ENCODE peak calls at places on chromosomes 16 and 17, in ten cellular contexts. Q is prostate gland, P is HL-60, V is endothelial cell of umbilical vein, B is stomach, A is spleen, D is HCT116, S is GM12878, K is transverse colon, Z is breast epithelium. I is an unnamed sample.
A peak's percentile ranks its signal among the peaks of the same experiment; 100 is the strongest.

GRCh38 chr16:81581107-81581506 is 136.5 kb downstream of the CMIP start:
- DNase-seq in Q (peak; percentile 93), P (no peak), V (no peak), B (peak; percentile 77), A (no peak), D (no peak), S (no peak), K (peak; percentile 76), Z (peak; percentile 84), I (no peak)

GRCh38 chr17:9371019-9371418 is 204.6 kb downstream of the STX8 start:
- DNase-seq in Q (no peak), P (no peak), V (peak; percentile 78), B (no peak), A (no peak), D (peak; percentile 13), S (peak; percentile 37), K (no peak), Z (no peak), I (no peak)

GRCh38 chr17:16447676-16448075 is 32.3 kb downstream of the TRPV2 start:
- DNase-seq in Q (no peak), P (no peak), V (no peak), B (no peak), A (no peak), D (no peak), S (no peak), K (no peak), Z (no peak), I (no peak)

GRCh38 chr17:1055751-1056645 is 59.1 kb downstream of the TIMM22 start:
- DNase-seq in Q (peak; percentile 64), P (peak; percentile 24), V (peak; percentile 66), B (peak; percentile 63), A (peak; percentile 78), D (no peak), S (no peak), K (peak; percentile 41), Z (peak; percentile 57), I (peak; percentile 66)

GRCh38 chr17:32116937-32117336 is 25.4 kb upstream of the RHOT1 start:
- DNase-seq in Q (no peak), P (no peak), V (no peak), B (no peak), A (no peak), D (no peak), S (no peak), K (no peak), Z (no peak), I (no peak)

GRCh38 chr17:12566281-12567002 is 99.2 kb upstream of the MYOCD start:
- DNase-seq in Q (no peak), P (no peak), V (no peak), B (no peak), A (no peak), D (no peak), S (no peak), K (no peak), Z (no peak), I (no peak)

GRCh38 chr17:7114241-7114874 is at the start of gene ASGR2:
- DNase-seq in Q (no peak), P (no peak), V (no peak), B (no peak), A (no peak), D (no peak), S (no peak), K (no peak), Z (no peak), I (no peak)

GRCh38 chr17:47829870-47830269 is 1.5 kb downstream of the MRPL10 start:
- DNase-seq in Q (no peak), P (no peak), V (no peak), B (no peak), A (no peak), D (no peak), S (no peak), K (no peak), Z (no peak), I (no peak)

GRCh38 chr16:87407511-87408112 is 15.5 kb downstream of the MAP1LC3B start:
- DNase-seq in Q (no peak), P (peak; percentile 94), V (peak; percentile 95), B (peak; percentile 58), A (peak; percentile 88), D (peak; percentile 100), S (peak; percentile 84), K (peak; percentile 65), Z (peak; percentile 59), I (no peak)

GRCh38 chr17:59331929-59332889 is 754 bp downstream of the YPEL2 start:
- DNase-seq in Q (peak; percentile 23), P (no peak), V (no peak), B (peak; percentile 57), A (peak; percentile 91), D (no peak), S (no peak), K (peak; percentile 51), Z (peak; percentile 30), I (peak; percentile 32)

GRCh38 chr16:1667916-1668315 is 10.2 kb upstream of the JPT2 start:
- DNase-seq in Q (no peak), P (no peak), V (no peak), B (no peak), A (no peak), D (no peak), S (no peak), K (no peak), Z (no peak), I (no peak)

GRCh38 chr16:66933776-66934137 is 445 bp downstream of the CIAO2B start:
- DNase-seq in Q (no peak), P (no peak), V (no peak), B (no peak), A (no peak), D (no peak), S (no peak), K (no peak), Z (no peak), I (no peak)

GRCh38 chr17:14745122-14745521 is 444.2 kb downstream of the HS3ST3B1 start:
- DNase-seq in Q (no peak), P (no peak), V (no peak), B (no peak), A (no peak), D (no peak), S (no peak), K (no peak), Z (no peak), I (no peak)

GRCh38 chr16:29808219-29808900 is 2.0 kb downstream of the MAZ start:
- DNase-seq in Q (no peak), P (peak; percentile 53), V (no peak), B (no peak), A (peak; percentile 85), D (no peak), S (no peak), K (no peak), Z (no peak), I (no peak)

GRCh38 chr16:62213763-62214162 is 177.5 kb upstream of the CDH8 start:
- DNase-seq in Q (no peak), P (peak; percentile 10), V (no peak), B (no peak), A (no peak), D (no peak), S (no peak), K (no peak), Z (no peak), I (no peak)

GRCh38 chr17:76385892-76386786 is 1.7 kb downstream of the SPHK1 start:
- DNase-seq in Q (peak; percentile 63), P (peak; percentile 86), V (peak; percentile 78), B (peak; percentile 85), A (peak; percentile 95), D (peak; percentile 68), S (no peak), K (peak; percentile 87), Z (peak; percentile 60), I (peak; percentile 96)

GRCh38 chr16:4855371-4855770 is 8.1 kb downstream of the UBN1 start:
- DNase-seq in Q (no peak), P (no peak), V (no peak), B (no peak), A (no peak), D (no peak), S (no peak), K (no peak), Z (no peak), I (no peak)

GRCh38 chr16:12901597-12902436 is at the start of gene SHISA9:
- DNase-seq in Q (no peak), P (no peak), V (no peak), B (no peak), A (no peak), D (no peak), S (no peak), K (no peak), Z (no peak), I (no peak)

GRCh38 chr17:80825471-80826345 is 165.9 kb upstream of the CHMP6 start:
- DNase-seq in Q (no peak), P (no peak), V (no peak), B (no peak), A (peak; percentile 47), D (no peak), S (no peak), K (no peak), Z (no peak), I (no peak)
- TF ChIP-seq POLR2AphosphoS5 in Q (no peak), P (no peak), V (no peak), B (no peak), A (no peak), D (no peak), S (no peak), K (no peak), Z (no peak), I (no peak)

DNA sequence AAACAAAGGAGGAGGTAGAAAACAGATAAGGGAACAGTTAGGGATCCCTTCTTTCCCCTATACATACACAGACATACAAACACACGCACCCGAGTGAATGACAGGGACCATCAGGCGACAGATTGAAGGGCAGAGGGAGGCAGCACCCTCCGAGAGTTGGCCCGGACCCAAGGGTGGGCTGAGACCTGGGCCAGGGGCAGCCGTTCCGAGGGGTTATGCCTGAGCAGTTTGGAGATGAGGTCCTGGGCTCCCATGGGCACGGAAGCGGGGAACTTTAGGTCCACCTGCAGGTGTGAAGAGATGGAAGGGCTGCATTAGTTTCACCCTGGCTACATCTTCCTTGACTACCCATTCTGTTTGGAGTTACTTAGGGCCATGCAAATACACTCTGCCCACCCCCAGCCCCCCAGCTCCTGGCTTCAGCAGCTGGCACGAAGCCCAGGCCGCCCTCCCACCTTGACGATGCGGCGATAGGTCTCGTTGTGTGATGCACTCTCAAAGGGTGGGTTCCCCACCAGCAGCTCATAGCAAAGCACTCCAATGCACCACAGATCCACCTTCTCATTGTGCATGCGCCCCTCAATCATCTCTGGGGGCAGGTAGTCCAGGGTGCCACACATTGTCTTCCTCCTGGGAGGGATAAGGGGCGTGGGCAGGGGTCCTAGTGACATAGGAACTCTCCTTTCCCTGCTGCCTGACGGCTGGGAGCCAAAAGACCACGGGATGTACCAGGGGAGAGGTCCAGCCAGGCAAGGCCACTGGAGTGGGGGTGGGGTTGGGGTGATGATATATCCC is 5.4 kb downstream of the AURKB start:
- DNase-seq in Q (no peak), P (no peak), V (no peak), B (no peak), A (no peak), D (no peak), S (no peak), K (no peak), Z (no peak), I (no peak)
- TF ChIP-seq POLR2AphosphoS5 in Q (no peak), P (no peak), V (peak; percentile 33), B (no peak), A (no peak), D (peak; percentile 36), S (peak; percentile 52), K (no peak), Z (no peak), I (peak; percentile 56)

GRCh38 chr16:85262558-85263196 is 150.4 kb upstream of the CIBAR2 start:
- DNase-seq in Q (no peak), P (no peak), V (no peak), B (no peak), A (no peak), D (no peak), S (no peak), K (no peak), Z (no peak), I (no peak)
- TF ChIP-seq POLR2AphosphoS5 in Q (no peak), P (no peak), V (no peak), B (no peak), A (no peak), D (no peak), S (no peak), K (no peak), Z (no peak), I (no peak)

GRCh38 chr17:28842282-28843012 is at the start of gene FAM222B:
- DNase-seq in Q (peak; percentile 63), P (peak; percentile 84), V (peak; percentile 87), B (peak; percentile 84), A (peak; percentile 96), D (peak; percentile 47), S (peak; percentile 51), K (peak; percentile 86), Z (peak; percentile 45), I (peak; percentile 99)
- TF ChIP-seq POLR2AphosphoS5 in Q (peak; percentile 79), P (peak; percentile 70), V (peak; percentile 80), B (no peak), A (peak; percentile 95), D (peak; percentile 88), S (peak; percentile 49), K (peak; percentile 93), Z (no peak), I (peak; percentile 61)

I was measured in GM12892.